ENCODE peak calls at places on chromosomes 6 and 20, in five cellular contexts. P is A549; A is stimulated activated CD8-positive, alpha-beta memory T cell treated with anti-CD3 and anti-CD28 coated beads, Interleukin-2, amount 100 ng/mL, for 48 hours; D is GM23248; N is M059J. L is an unnamed sample.

GRCh38 chr6:75305573-75305972 is 21.0 kb upstream of the TMEM30A start:
- DNase-seq in P (no peak), A (no peak), D (no peak), N (no peak), L (no peak)

GRCh38 chr6:125197795-125198269 is 44.3 kb downstream of the TPD52L1 start:
- DNase-seq in P (peak; percentile 42), A (no peak), D (peak; percentile 72), N (peak; percentile 93), L (no peak)

GRCh38 chr6:47672816-47673215 is 25.6 kb upstream of the ADGRF4 start:
- DNase-seq in P (no peak), A (no peak), D (no peak), N (no peak), L (no peak)

GRCh38 chr6:54193560-54193959 is 82.3 kb downstream of the MLIP start:
- DNase-seq in P (no peak), A (no peak), D (no peak), N (no peak), L (no peak)

GRCh38 chr6:147855823-147856222 is 347.3 kb downstream of the SAMD5 start:
- DNase-seq in P (no peak), A (no peak), D (no peak), N (no peak), L (no peak)

GRCh38 chr20:30168800-30169138 is 1088.7 kb upstream of the DEFB115 start:
- DNase-seq in P (no peak), A (no peak), D (no peak), N (no peak), L (no peak)

GRCh38 chr6:3706547-3707467 is 44.7 kb downstream of the PXDC1 start:
- DNase-seq in P (no peak), A (no peak), D (no peak), N (no peak), L (no peak)

GRCh38 chr20:50708845-50709555 is 17.7 kb upstream of the RIPOR3 start:
- DNase-seq in P (no peak), A (no peak), D (no peak), N (no peak), L (no peak)

GRCh38 chr6:134063121-134063965 is 10.9 kb upstream of the SLC2A12 start:
- DNase-seq in P (no peak), A (no peak), D (no peak), N (peak; percentile 41), L (no peak)

GRCh38 chr20:38200646-38201045 is 35.6 kb upstream of the TGM2 start:
- DNase-seq in P (no peak), A (no peak), D (no peak), N (no peak), L (no peak)

GRCh38 chr6:165245287-165245686 is 64.1 kb downstream of the C6orf118 start:
- DNase-seq in P (no peak), A (no peak), D (peak; percentile 74), N (peak; percentile 19), L (no peak)

GRCh38 chr6:77172578-77172977 is 290.7 kb downstream of the HTR1B start:
- DNase-seq in P (no peak), A (no peak), D (no peak), N (no peak), L (no peak)

GRCh38 chr20:19784511-19785172 is 26.6 kb downstream of the RIN2 start:
- DNase-seq in P (peak; percentile 68), A (no peak), D (peak; percentile 88), N (peak; percentile 98), L (peak; percentile 49)

GRCh38 chr6:35146453-35146852 is 5.3 kb upstream of the TCP11 start:
- DNase-seq in P (peak; percentile 35), A (no peak), D (peak; percentile 70), N (peak; percentile 68), L (no peak)

GRCh38 chr6:41777886-41778285 is 1.8 kb downstream of the FRS3 start:
- DNase-seq in P (no peak), A (no peak), D (no peak), N (no peak), L (no peak)